ENCODE peak calls at places on chromosomes 7 and 10, in eight cellular contexts. A is effector CD8-positive, alpha-beta T cell; X is left ventricle myocardium inferior; F is amniotic stem cell; W is substantia nigra; J is GM04503; O is stimulated activated CD4-positive, alpha-beta T cell treated with anti-CD3 and anti-CD28 coated beads, Interleukin-1b, Interleukin-23, amount 100 ng/mL, for 4 hours; L is GM23338. Q is an unnamed sample.

GRCh38 chr7:109479388-109479787 is 909.7 kb downstream of the DNAJB9 start:
- DNase-seq in L (no peak), A (no peak), W (no peak), O (no peak), J (no peak), X (no peak), F (no peak), Q (no peak)

GRCh38 chr7:151392002-151392401 is 17.8 kb downstream of the WDR86 start:
- DNase-seq in A (no peak), O (no peak), F (no peak), L (no peak), W (no peak), X (no peak), J (no peak), Q (no peak)

GRCh38 chr7:2886900-2887299 is 42.8 kb upstream of the GNA12 start:
- DNase-seq in F (peak; percentile 17), X (no peak), L (peak; percentile 91), W (no peak), A (peak; percentile 24), J (no peak), O (no peak), Q (peak; percentile 87)

GRCh38 chr7:76505168-76506080 is 4.9 kb upstream of the UPK3B start:
- DNase-seq in L (peak; percentile 5), X (no peak), J (no peak), A (no peak), O (no peak), F (no peak), W (no peak), Q (no peak)

GRCh38 chr10:96719850-96720421 is 378 bp downstream of the PIK3AP1 start:
- DNase-seq in X (peak; percentile 72), W (no peak), A (peak; percentile 8), O (peak; percentile 51), F (no peak), L (peak; percentile 89), J (no peak), Q (peak; percentile 84)

GRCh38 chr7:49706106-49706505 is 67.3 kb upstream of the VWC2 start:
- DNase-seq in X (no peak), A (no peak), O (no peak), L (no peak), J (no peak), W (no peak), F (no peak), Q (no peak)

GRCh38 chr10:34181545-34182300 is 633.4 kb downstream of the PARD3 start:
- DNase-seq in X (no peak), W (no peak), F (no peak), L (peak; percentile 31), A (no peak), O (no peak), J (no peak), Q (no peak)

GRCh38 chr7:30829476-30829875 is 58.3 kb downstream of the MINDY4 start:
- DNase-seq in F (no peak), A (no peak), O (no peak), W (no peak), L (no peak), X (no peak), J (no peak), Q (no peak)

GRCh38 chr7:22633286-22633953 is 93.6 kb upstream of the IL6 start:
- DNase-seq in W (no peak), L (no peak), J (no peak), X (no peak), O (no peak), A (no peak), F (no peak), Q (no peak)

GRCh38 chr7:142855401-142855743 is 496 bp downstream of the EPHB6 start:
- DNase-seq in L (peak; percentile 56), J (no peak), O (no peak), W (no peak), A (no peak), X (no peak), F (no peak), Q (no peak)

GRCh38 chr10:96470108-96470743 is 43.5 kb downstream of the TLL2 start:
- DNase-seq in O (no peak), A (no peak), L (peak; percentile 83), X (no peak), J (no peak), W (peak; percentile 50), F (no peak), Q (peak; percentile 24)

Q was measured in KBM-7.